ENCODE peak calls at places on chromosome 21, in four cellular contexts. T is astrocyte, Z is A549, G is fibroblast of the aortic adventitia. C is an unnamed sample.

GRCh38 chr21:14900611-14901010 is 164.2 kb downstream of the NRIP1 start:
- DNase-seq in G (peak; percentile 26), Z (no peak), T (peak; percentile 72), C (no peak)

GRCh38 chr21:16454371-16454770 is 724.6 kb downstream of the USP25 start:
- DNase-seq in G (peak; percentile 48), Z (no peak), T (no peak), C (no peak)

GRCh38 chr21:27462786-27463185 is 495.9 kb upstream of the ADAMTS5 start:
- DNase-seq in T (no peak), G (no peak), Z (no peak), C (no peak)

GRCh38 chr21:35048706-35049617 is at the start of gene RUNX1:
- DNase-seq in Z (no peak), T (peak; percentile 95), G (peak; percentile 53), C (peak; percentile 54)

GRCh38 chr21:43959231-43960041 is 52.7 kb upstream of the TRAPPC10 start:
- DNase-seq in Z (no peak), G (no peak), T (no peak), C (peak; percentile 47)

GRCh38 chr21:43916076-43916475 is 51.1 kb downstream of the AGPAT3 start:
- DNase-seq in Z (no peak), G (no peak), T (no peak), C (no peak)

GRCh38 chr21:43775795-43776430 is at the start of gene CSTB:
- DNase-seq in G (peak; percentile 55), T (peak; percentile 20), Z (peak; percentile 53), C (peak; percentile 42)

GRCh38 chr21:34073749-34074282 is 438 bp downstream of the MRPS6 start:
- DNase-seq in Z (no peak), T (no peak), G (no peak), C (peak; percentile 15)

GRCh38 chr21:35476616-35477395 is 427.7 kb upstream of the RUNX1 start:
- DNase-seq in T (peak; percentile 68), G (peak; percentile 73), Z (no peak), C (peak; percentile 30)

GRCh38 chr21:27582946-27583270 is 616.0 kb upstream of the ADAMTS5 start:
- DNase-seq in G (peak; percentile 25), T (peak; percentile 27), Z (no peak), C (no peak)

GRCh38 chr21:16870116-16870515 is 642.7 kb upstream of the CXADR start:
- DNase-seq in G (peak; percentile 13), T (no peak), Z (no peak), C (peak; percentile 60)

GRCh38 chr21:25383545-25383944 is 223.7 kb downstream of the MRPL39 start:
- DNase-seq in Z (no peak), G (no peak), T (no peak), C (no peak)
- TF ChIP-seq CTCF in Z (no peak), G (no peak), T (no peak), C (no peak)

DNA sequence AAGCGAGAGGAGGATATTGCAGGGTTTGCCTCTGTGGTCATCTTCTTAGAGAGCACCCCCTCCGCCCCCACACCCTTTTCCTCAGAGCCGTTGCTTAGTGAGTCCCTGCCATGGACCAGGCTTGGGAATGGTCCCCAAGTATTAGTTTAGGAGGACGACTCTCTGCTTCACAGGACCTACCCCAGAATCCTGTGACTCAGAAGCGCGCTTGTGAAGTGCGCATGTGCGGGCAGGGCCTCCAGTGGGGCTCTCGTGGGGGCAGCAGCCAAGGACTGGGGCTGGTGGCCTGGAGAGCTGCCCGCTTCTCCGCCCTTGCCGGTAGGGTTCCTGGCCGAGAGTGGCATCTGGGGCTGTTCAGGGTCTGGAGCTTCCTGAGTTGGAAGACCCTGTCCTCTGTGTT is 37.3 kb upstream of the HMGN1 start:
- DNase-seq in Z (no peak), G (peak; percentile 43), T (no peak), C (no peak)
- H3K4me3 ChIP-seq in Z (peak overlapping the region; percentile 51), G (peak overlapping the region; percentile 58), T (peak overlapping the region; percentile 54), C (peak overlapping the region; percentile 54)

DNA sequence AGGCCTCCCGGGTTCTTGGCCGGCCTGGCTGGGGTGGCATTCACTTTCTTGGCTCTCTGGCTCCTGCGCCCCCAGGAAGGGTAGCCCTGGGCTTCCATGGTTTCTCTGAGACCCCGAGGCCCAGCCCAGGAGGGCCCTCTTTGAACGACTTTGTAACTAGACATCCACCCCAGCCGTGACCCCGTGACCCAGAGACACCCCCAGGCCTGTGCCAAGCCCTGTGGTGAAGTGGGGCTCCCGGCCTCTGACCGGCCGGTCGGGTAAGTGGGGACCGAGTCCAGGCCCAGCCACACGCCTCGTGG is 64.0 kb downstream of the COL18A1 start:
- DNase-seq in G (no peak), Z (no peak), T (no peak), C (no peak)
- TF ChIP-seq CTCF in G (no peak), Z (no peak), T (no peak), C (no peak)

GRCh38 chr21:25790122-25790951 is 55.6 kb downstream of the GABPA start:
- DNase-seq in Z (peak; percentile 10), T (peak; percentile 16), G (peak; percentile 57), C (peak; percentile 16)
- H3K4me3 ChIP-seq in Z (peak overlapping the region; percentile 36), T (peak overlapping the region; percentile 49), G (peak overlapping the region; percentile 29), C (peak overlapping the region; percentile 47)

GRCh38 chr21:38333290-38334272 is 76.8 kb downstream of the KCNJ15 start:
- DNase-seq in G (peak; percentile 44), T (no peak), Z (no peak), C (peak; percentile 31)
- TF ChIP-seq CTCF in G (peak; percentile 42), T (peak; percentile 7), Z (no peak), C (peak; percentile 18)

GRCh38 chr21:41711416-41712023 is 55.3 kb downstream of the RIPK4 start:
- DNase-seq in Z (no peak), G (no peak), T (no peak), C (no peak)
- H3K4me3 ChIP-seq in Z (no peak overlapping the region), G (no peak overlapping the region), T (no peak overlapping the region), C (no peak overlapping the region)

DNA sequence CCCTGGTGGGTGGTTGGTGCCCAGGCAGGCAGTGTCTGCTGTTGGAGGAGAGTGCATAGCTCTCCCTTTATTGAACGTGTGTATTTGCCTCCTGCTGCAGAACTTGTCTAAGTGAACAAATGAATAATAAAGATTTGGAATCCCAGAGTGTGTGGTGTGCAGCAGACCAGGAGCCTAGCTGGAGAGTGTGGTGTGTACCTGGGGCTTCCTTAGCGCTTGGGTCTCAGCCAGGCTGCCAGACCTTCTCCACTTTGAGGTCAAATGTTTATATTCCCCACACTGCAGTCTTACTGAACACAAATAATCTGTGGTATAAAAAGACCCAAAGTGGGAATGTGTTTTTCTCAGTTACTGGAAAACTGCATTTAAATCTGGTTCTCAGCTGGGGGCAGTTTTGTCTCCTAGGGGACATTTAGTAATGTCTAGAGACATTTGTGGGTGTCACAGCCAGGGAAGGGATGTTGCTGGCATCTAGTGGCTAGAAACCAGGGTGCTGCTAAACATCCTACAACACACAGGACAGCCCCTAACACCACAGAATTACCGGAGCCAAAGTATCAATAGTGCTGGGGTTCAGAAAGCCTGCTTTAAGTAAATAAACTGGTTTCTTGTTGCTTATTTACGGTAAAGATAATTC is 23.6 kb downstream of the SLC37A1 start:
- DNase-seq in T (no peak), Z (no peak), G (no peak), C (peak; percentile 8)
- TF ChIP-seq CTCF in T (peak; percentile 16), Z (peak; percentile 29), G (peak; percentile 21), C (no peak)

GRCh38 chr21:28633803-28634572 is 358.7 kb downstream of the LTN1 start:
- DNase-seq in Z (no peak), T (peak; percentile 93), G (peak; percentile 99), C (peak; percentile 75)
- H3K4me3 ChIP-seq in Z (no peak overlapping the region), T (no peak overlapping the region), G (no peak overlapping the region), C (no peak overlapping the region)

GRCh38 chr21:37460196-37460595 is 93.6 kb downstream of the DYRK1A start:
- DNase-seq in Z (no peak), G (no peak), T (no peak), C (no peak)
- TF ChIP-seq CTCF in Z (no peak), G (no peak), T (peak; percentile 30), C (no peak)

DNA sequence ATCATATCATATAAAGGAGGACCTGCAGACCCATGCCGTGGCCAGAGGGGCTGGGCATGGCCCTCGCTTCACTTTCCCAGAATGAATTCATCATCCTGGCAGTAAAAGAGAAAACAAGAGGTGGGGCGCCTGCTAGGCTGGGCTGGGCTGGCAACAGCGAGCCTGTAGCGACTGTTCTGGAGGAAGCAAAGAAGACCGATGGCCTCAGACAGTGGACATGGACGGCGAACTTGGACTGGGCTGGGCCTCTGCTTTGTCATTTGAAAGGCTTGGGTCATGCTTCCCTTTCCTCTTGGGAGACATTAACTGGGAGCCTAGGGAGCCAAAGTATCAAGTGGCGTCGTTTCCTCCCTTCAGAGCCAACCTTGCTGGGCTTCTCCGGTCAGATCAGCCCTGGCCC is 401 bp upstream of the FAM3B start:
- DNase-seq in Z (no peak), T (no peak), G (no peak), C (no peak)
- H3K4me3 ChIP-seq in Z (no peak overlapping the region), T (no peak overlapping the region), G (no peak overlapping the region), C (no peak overlapping the region)